ENCODE peak calls at places on chromosomes 16 and 17, in five cellular contexts. U, K, F, E and M are unnamed samples.

GRCh38 chr17:74218436-74218835 is 5.1 kb downstream of the TTYH2 start:
- DNase-seq in E (no peak), F (no peak), U (no peak), K (no peak), M (no peak)

GRCh38 chr17:79925242-79925957 is 86.2 kb upstream of the CBX4 start:
- DNase-seq in E (no peak), K (no peak), U (peak; percentile 86), F (peak; percentile 88), M (peak; percentile 90)

GRCh38 chr16:24858219-24859041 is 12.7 kb downstream of the SLC5A11 start:
- DNase-seq in K (no peak), E (no peak), U (peak; percentile 59), F (peak; percentile 52), M (no peak)

GRCh38 chr17:61157246-61157887 is 242.3 kb upstream of the TBX2 start:
- DNase-seq in K (no peak), F (no peak), U (no peak), E (no peak), M (no peak)

GRCh38 chr17:66704858-66705257 is 130.1 kb upstream of the CACNG5 start:
- DNase-seq in F (no peak), K (no peak), U (no peak), E (no peak), M (no peak)

GRCh38 chr17:27247071-27247957 is 46.6 kb upstream of the WSB1 start:
- DNase-seq in E (peak; percentile 85), F (peak; percentile 77), U (peak; percentile 72), K (no peak), M (no peak)

GRCh38 chr16:50970221-50970620 is 180.8 kb downstream of the SALL1 start:
- DNase-seq in F (no peak), U (no peak), E (no peak), K (no peak), M (no peak)

GRCh38 chr16:70650216-70650615 is 3.9 kb downstream of the IL34 start:
- DNase-seq in K (no peak), U (no peak), F (no peak), E (no peak), M (no peak)

GRCh38 chr16:65909310-65910050 is 457.0 kb upstream of the CDH5 start:
- DNase-seq in F (no peak), K (no peak), E (no peak), U (no peak), M (no peak)

GRCh38 chr17:64506201-64506575 is at the start of gene DDX5:
- DNase-seq in K (peak; percentile 98), U (peak; percentile 98), E (peak; percentile 97), F (peak; percentile 99), M (peak; percentile 98)

GRCh38 chr16:66943426-66944053 is 8.2 kb downstream of the CES2 start:
- DNase-seq in F (no peak), E (no peak), K (no peak), U (no peak), M (no peak)

GRCh38 chr17:76000016-76000754 is 470 bp upstream of the CDK3 start:
- DNase-seq in K (no peak), F (peak; percentile 68), U (peak; percentile 52), E (no peak), M (peak; percentile 86)

GRCh38 chr16:87345721-87346424 is 28.7 kb upstream of the C16orf95 start:
- DNase-seq in E (no peak), F (no peak), U (no peak), K (no peak), M (no peak)
- TF ChIP-seq CTCF in E (no peak), F (no peak), U (no peak), K (no peak), M (no peak)

DNA sequence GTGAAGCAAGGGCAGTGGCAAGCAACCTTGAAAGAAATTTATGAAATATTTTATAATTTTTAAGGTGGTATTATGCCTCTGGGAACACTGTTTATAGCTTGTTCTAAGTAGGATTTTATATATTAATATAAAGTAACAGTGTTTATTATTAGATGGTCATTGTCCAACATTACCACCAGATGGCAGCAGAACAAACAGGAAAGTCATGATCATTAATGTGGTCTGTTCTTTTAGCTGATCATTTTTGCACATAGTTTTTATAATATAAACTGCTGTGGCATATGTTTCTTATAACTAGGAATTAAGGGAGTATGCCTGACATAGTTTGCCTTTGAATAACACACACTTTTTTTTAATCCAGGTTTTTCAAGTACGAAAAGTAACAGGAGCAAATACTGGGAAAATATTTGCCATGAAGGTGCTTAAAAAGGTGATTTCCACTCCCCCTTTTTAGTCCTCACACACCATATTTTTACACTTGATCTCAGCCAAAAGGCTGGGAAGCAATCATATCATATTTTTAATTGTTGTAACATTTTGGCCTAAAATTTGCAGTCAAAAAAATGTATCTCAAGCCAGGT is 21.4 kb downstream of the RPS6KB1 start:
- DNase-seq in U (no peak), F (no peak), K (no peak), E (no peak), M (no peak)
- TF ChIP-seq CTCF in U (peak; percentile 87), F (peak; percentile 64), K (peak; percentile 69), E (peak; percentile 73), M (peak; percentile 74)

GRCh38 chr17:34916120-34916519 is 45.1 kb downstream of the CCT6B start:
- DNase-seq in E (no peak), U (no peak), F (no peak), K (no peak), M (no peak)

GRCh38 chr17:34917381-34917780 is 43.9 kb downstream of the CCT6B start:
- DNase-seq in K (no peak), F (no peak), U (no peak), E (no peak), M (no peak)

GRCh38 chr17:34909040-34909439 is 52.2 kb downstream of the CCT6B start:
- DNase-seq in U (no peak), K (no peak), F (no peak), E (no peak), M (peak; percentile 59)

GRCh38 chr17:34913001-34913400 is 48.3 kb downstream of the CCT6B start:
- DNase-seq in K (no peak), F (no peak), U (no peak), E (no peak), M (no peak)
- TF ChIP-seq CTCF in K (no peak), F (no peak), U (no peak), E (no peak), M (no peak)

DNA sequence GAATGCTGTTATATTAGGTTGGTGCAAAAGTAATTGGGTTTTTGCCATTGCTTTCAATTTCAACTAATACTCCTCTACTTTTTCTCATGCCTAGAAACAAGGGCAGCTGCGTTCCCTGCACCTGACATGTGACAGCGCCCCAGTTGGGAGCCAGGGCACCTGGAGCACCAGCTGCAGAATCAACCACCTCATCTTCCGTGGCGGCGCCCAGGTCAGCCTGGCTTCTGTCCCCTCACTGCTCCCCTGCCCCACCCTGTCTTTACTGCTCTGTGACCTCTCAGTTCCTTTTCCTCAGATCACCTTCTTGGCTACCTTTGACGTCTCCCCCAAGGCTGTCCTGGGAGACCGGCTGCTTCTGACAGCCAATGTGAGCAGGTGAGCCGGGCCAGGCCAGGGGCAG is 16.4 kb upstream of the ITGAD start:
- DNase-seq in E (no peak), K (no peak), F (no peak), U (no peak), M (no peak)
- TF ChIP-seq CTCF in E (no peak), K (no peak), F (no peak), U (no peak), M (no peak)

GRCh38 chr17:165939-166338 is 15.5 kb downstream of the DOC2B start:
- DNase-seq in F (no peak), U (no peak), K (no peak), E (no peak), M (no peak)

GRCh38 chr17:161481-161880 is 20.0 kb downstream of the DOC2B start:
- DNase-seq in K (no peak), E (no peak), F (no peak), U (no peak), M (no peak)

GRCh38 chr17:163514-164103 is 17.8 kb downstream of the DOC2B start:
- DNase-seq in U (no peak), K (no peak), E (no peak), F (no peak), M (no peak)

GRCh38 chr17:162689-163088 is 18.8 kb downstream of the DOC2B start:
- DNase-seq in F (no peak), U (no peak), K (no peak), E (no peak), M (no peak)

GRCh38 chr17:164536-165235 is 16.8 kb downstream of the DOC2B start:
- DNase-seq in K (no peak), U (peak; percentile 46), E (peak; percentile 72), F (no peak), M (no peak)
- TF ChIP-seq CTCF in K (peak; percentile 15), U (peak; percentile 55), E (peak; percentile 71), F (peak; percentile 50), M (peak; percentile 65)

GRCh38 chr16:2523801-2524231 is 3.6 kb downstream of the AMDHD2 start:
- DNase-seq in U (no peak), E (no peak), K (no peak), F (no peak), M (no peak)

GRCh38 chr16:2527071-2527783 is 4.0 kb downstream of the CEMP1 start:
- DNase-seq in E (no peak), F (peak; percentile 46), K (no peak), U (no peak), M (no peak)

GRCh38 chr16:2526135-2526534 is 5.1 kb downstream of the CEMP1 start:
- DNase-seq in K (no peak), U (no peak), F (peak; percentile 73), E (no peak), M (no peak)

GRCh38 chr16:2527784-2528100 is 3.5 kb downstream of the CEMP1 start:
- DNase-seq in U (no peak), E (no peak), K (no peak), F (peak; percentile 45), M (no peak)

GRCh38 chr16:2524339-2524938 is 4.3 kb downstream of the AMDHD2 start:
- DNase-seq in F (no peak), K (no peak), E (no peak), U (no peak), M (no peak)
- TF ChIP-seq CTCF in F (no peak), K (no peak), E (no peak), U (no peak), M (no peak)

GRCh38 chr16:4160663-4161436 is 44.6 kb upstream of the ADCY9 start:
- DNase-seq in K (no peak), F (no peak), U (no peak), E (no peak), M (no peak)
- TF ChIP-seq CTCF in K (no peak), F (no peak), U (no peak), E (no peak), M (no peak)